ENCODE peak calls at places on chromosome 5, in five cellular contexts. L, C, P, Y and R are unnamed samples. For H3K27me3, the result is how much of the 10 kb centered on the place peaks cover.

GRCh38 chr5:139849942-139850341 is 54.3 kb downstream of the PSD2 start:
- DNase-seq in L (no peak), C (no peak), P (no peak), Y (no peak), R (no peak)

GRCh38 chr5:1014346-1014745 is 5.7 kb downstream of the NKD2 start:
- DNase-seq in L (no peak), C (no peak), P (no peak), Y (no peak), R (no peak)

GRCh38 chr5:67209141-67209771 is 12.7 kb upstream of the CD180 start:
- DNase-seq in L (peak), C (peak), P (peak), Y (peak), R (peak)

GRCh38 chr5:173330151-173330855 is 2.1 kb upstream of the STC2 start:
- DNase-seq in L (no peak), C (no peak), P (no peak), Y (no peak), R (peak)

GRCh38 chr5:16588434-16589214 is 28.2 kb downstream of the RETREG1 start:
- DNase-seq in L (no peak), C (no peak), P (no peak), Y (no peak), R (peak)

GRCh38 chr5:157740211-157740610 is 3.3 kb upstream of the LSM11 start:
- DNase-seq in L (no peak), C (no peak), P (no peak), Y (no peak), R (no peak)

GRCh38 chr5:95543017-95543705 is 11.6 kb downstream of the SKIC3 start:
- DNase-seq in L (no peak), C (no peak), P (no peak), Y (no peak), R (no peak)

GRCh38 chr5:40429258-40430111 is 250.2 kb upstream of the PTGER4 start:
- DNase-seq in L (peak), C (no peak), P (no peak), Y (no peak), R (no peak)

GRCh38 chr5:172840077-172840777 is 6.2 kb downstream of the ERGIC1 start:
- DNase-seq in L (no peak), C (no peak), P (no peak), Y (no peak), R (no peak)

GRCh38 chr5:147098233-147098790 is 136.5 kb upstream of the STK32A start:
- DNase-seq in L (peak), C (peak), P (peak), Y (no peak), R (peak)

GRCh38 chr5:89128097-89128496 is 245.1 kb upstream of the MEF2C start:
- DNase-seq in L (no peak), C (no peak), P (no peak), Y (no peak), R (no peak)

GRCh38 chr5:141654298-141654697 is 3.1 kb upstream of the FCHSD1 start:
- DNase-seq in L (no peak), C (no peak), P (no peak), Y (no peak), R (no peak)

GRCh38 chr5:29307498-29307897 is 1886.0 kb upstream of the CDH6 start:
- DNase-seq in L (no peak), C (no peak), P (no peak), Y (no peak), R (no peak)

GRCh38 chr5:146993876-146994530 is 115.4 kb upstream of the PPP2R2B start:
- DNase-seq in L (no peak), C (no peak), P (no peak), Y (no peak), R (no peak)

GRCh38 chr5:64199425-64199824 is 33.8 kb downstream of the RNF180 start:
- DNase-seq in L (no peak), C (no peak), P (no peak), Y (no peak), R (no peak)

GRCh38 chr5:137734962-137735530 is 843 bp downstream of the KLHL3 start:
- DNase-seq in L (peak), C (peak), P (no peak), Y (peak), R (no peak)

GRCh38 chr5:72597456-72597948 is 90.3 kb upstream of the ZNF366 start:
- DNase-seq in L (peak), C (no peak), P (no peak), Y (no peak), R (peak)

GRCh38 chr5:55226934-55227737 is at the start of gene MCIDAS:
- DNase-seq in L (peak), C (peak), P (peak), Y (no peak), R (peak)

GRCh38 chr5:153896117-153896516 is 142.6 kb downstream of the FAM114A2 start:
- DNase-seq in L (no peak), C (no peak), P (no peak), Y (no peak), R (no peak)

GRCh38 chr5:64635056-64635686 is 55.1 kb upstream of the SHISAL2B start:
- DNase-seq in L (no peak), C (no peak), P (no peak), Y (no peak), R (no peak)

GRCh38 chr5:154365823-154366222 is 80.0 kb upstream of the SAP30L start:
- DNase-seq in L (no peak), C (no peak), P (no peak), Y (no peak), R (no peak)

GRCh38 chr5:35762368-35762767 is 94.3 kb upstream of the IL7R start:
- DNase-seq in L (no peak), C (no peak), P (no peak), Y (no peak), R (no peak)
- H3K27me3 ChIP-seq in L (under half), C (under half), P (under half), Y (under half), R (under half)

DNA sequence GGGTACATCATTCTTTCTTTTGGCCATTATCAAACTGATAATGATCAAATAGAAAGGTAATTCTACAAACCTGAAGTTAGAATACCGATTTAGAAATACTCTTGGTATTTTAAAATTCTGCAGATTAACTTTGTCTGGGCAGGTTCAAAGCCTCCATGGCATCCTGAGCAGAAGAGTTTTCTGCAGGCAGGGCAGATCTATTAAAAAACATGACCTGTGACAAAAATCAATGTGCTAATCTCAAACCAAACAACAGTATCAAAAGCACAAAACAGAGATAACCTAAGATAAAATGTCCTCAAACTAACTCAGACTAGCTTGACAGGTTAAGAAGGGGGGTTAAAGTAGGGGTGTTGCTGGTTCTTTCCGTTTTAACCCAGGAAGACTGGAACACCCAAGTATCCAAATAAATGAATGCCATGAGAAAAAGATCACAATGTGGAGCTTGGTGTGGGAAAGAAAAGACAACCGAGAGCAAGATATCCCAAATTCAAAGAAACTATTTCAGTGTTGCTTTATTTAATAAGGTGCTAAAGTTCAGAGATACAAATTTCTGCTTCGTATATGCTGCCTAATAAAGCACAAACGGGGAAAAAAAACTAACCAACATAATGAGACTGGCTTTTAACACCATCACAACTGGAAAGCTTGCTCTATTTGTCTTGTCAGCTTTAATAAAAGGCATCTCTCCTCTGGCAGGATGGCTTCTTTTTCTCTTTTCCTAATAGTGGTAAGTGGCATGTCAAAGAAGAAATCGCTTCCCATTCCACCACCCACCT is 2.4 kb downstream of the EFNA5 start:
- DNase-seq in L (no peak), C (no peak), P (no peak), Y (no peak), R (no peak)
- H3K4me3 ChIP-seq in L (no peak), C (no peak), P (no peak), Y (peak), R (no peak)

DNA sequence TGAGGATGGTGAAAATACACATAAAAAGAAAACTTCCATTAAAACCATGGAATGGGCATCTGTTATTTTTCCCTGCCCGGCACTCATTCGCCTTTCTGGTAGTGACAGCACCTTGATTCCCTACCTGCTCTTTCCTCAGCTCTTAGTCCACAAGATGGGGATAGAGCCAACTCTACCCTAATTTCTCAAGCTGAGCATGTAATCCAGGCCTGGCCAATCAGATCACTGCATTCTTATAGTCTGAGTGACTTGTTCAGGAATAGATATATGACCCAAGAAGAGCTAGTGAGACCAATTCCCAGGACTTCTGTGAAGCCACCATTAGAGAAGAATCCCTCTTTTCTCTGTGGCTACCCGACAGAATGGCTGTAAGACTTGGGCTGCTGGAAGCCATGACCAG is 58.1 kb downstream of the TSSK1B start:
- DNase-seq in L (no peak), C (no peak), P (no peak), Y (no peak), R (no peak)
- H3K27me3 ChIP-seq in L (under half), C (under half), P (under half), Y (under half), R (under half)

GRCh38 chr5:160087244-160087643 is 32.0 kb downstream of the PWWP2A start:
- DNase-seq in L (no peak), C (no peak), P (no peak), Y (no peak), R (no peak)
- H3K4me3 ChIP-seq in L (no peak), C (no peak), P (no peak), Y (no peak), R (no peak)

GRCh38 chr5:58499951-58500350 is 8.7 kb downstream of the GAPT start:
- DNase-seq in L (no peak), C (no peak), P (no peak), Y (no peak), R (no peak)
- H3K27me3 ChIP-seq in L (under half), C (under half), P (under half), Y (under half), R (under half)

GRCh38 chr5:151663617-151664322 is 22.9 kb downstream of the SPARC start:
- DNase-seq in L (peak), C (no peak), P (no peak), Y (no peak), R (no peak)
- H3K4me3 ChIP-seq in L (no peak), C (no peak), P (no peak), Y (no peak), R (no peak)

GRCh38 chr5:50881407-50881806 is 215.0 kb downstream of the PARP8 start:
- DNase-seq in L (no peak), C (no peak), P (no peak), Y (no peak), R (no peak)
- H3K27me3 ChIP-seq in L (under half), C (under half), P (under half), Y (under half), R (under half)

GRCh38 chr5:51382508-51382758 is 815 bp upstream of the ISL1 start:
- DNase-seq in L (no peak), C (no peak), P (no peak), Y (no peak), R (no peak)

GRCh38 chr5:51382759-51383493 is at the start of gene ISL1:
- DNase-seq in L (peak), C (peak), P (no peak), Y (no peak), R (peak)

GRCh38 chr5:51384281-51384840 is 1.1 kb downstream of the ISL1 start:
- DNase-seq in L (no peak), C (no peak), P (no peak), Y (no peak), R (no peak)

GRCh38 chr5:51385214-51385613 is 2.0 kb downstream of the ISL1 start:
- DNase-seq in L (no peak), C (no peak), P (no peak), Y (no peak), R (no peak)

DNA sequence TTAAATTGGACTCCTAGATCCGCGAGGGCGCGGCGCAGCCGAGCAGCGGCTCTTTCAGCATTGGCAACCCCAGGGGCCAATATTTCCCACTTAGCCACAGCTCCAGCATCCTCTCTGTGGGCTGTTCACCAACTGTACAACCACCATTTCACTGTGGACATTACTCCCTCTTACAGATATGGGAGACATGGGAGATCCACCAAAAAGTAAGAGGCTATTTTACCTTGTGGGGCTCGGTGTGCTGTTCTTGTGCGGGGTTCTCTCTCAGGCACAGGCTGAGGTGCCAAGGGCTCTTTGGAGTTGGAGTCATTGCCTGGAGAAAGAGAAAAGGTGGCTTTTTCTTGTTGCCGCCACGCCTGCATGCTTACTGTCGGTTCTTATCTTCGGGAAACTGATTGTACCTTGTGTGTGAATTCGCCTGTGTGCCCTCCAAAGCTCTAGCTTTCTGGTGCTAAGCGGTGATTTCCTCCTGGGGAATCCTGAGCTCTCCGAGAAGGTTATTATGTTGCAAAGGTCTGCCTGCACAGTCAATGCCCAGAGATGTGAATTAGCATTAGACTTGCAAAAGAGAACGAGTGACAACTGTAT is 340 bp downstream of the ISL1 start:
- DNase-seq in L (no peak), C (no peak), P (no peak), Y (no peak), R (no peak)
- H3K4me3 ChIP-seq in L (no peak), C (peak), P (no peak), Y (peak), R (peak)